ENCODE peak calls at places on chromosomes 11 and 22, in ten cellular contexts. Y is cardiac fibroblast, H is HFF-Myc, Q is choroid plexus epithelial cell, N is BJ, J is astrocyte of the spinal cord, R is gastrocnemius medialis, B is lower leg skin, X is dorsolateral prefrontal cortex, Z is mammary epithelial cell. U is an unnamed sample.
A peak's percentile ranks its signal among the peaks of the same experiment; 100 is the strongest.

GRCh38 chr11:46832511-46833214 is 13.4 kb downstream of the CKAP5 start:
- DNase-seq in Q (no peak), Y (no peak), R (no peak), X (no peak), Z (no peak), N (no peak), B (no peak), H (no peak), J (no peak), U (no peak)

GRCh38 chr11:11620966-11621880 is 582 bp downstream of the GALNT18 start:
- DNase-seq in Y (peak; percentile 13), R (peak; percentile 14), Q (peak; percentile 7), Z (peak; percentile 58), X (peak; percentile 46), J (peak; percentile 3), B (no peak), N (no peak), H (no peak), U (no peak)

GRCh38 chr11:80519591-80520258 is 1078.9 kb upstream of the TENM4 start:
- DNase-seq in J (no peak), Q (no peak), X (no peak), R (no peak), H (no peak), N (no peak), Z (peak; percentile 73), Y (no peak), B (no peak), U (no peak)

GRCh38 chr22:41994506-41994905 is 4.1 kb upstream of the WBP2NL start:
- DNase-seq in X (no peak), Z (no peak), H (no peak), J (no peak), B (peak; percentile 53), Y (no peak), Q (no peak), R (no peak), N (no peak), U (no peak)

GRCh38 chr11:70491696-70492472 is 93.6 kb downstream of the CTTN start:
- DNase-seq in Y (no peak), J (no peak), B (no peak), Z (no peak), X (no peak), R (no peak), Q (no peak), H (no peak), N (no peak), U (no peak)

GRCh38 chr11:64558065-64558745 is 32.8 kb upstream of the SLC22A12 start:
- DNase-seq in N (no peak), J (no peak), B (no peak), Z (no peak), Y (no peak), R (no peak), Q (no peak), H (no peak), X (no peak), U (no peak)

GRCh38 chr22:43992331-43992821 is 31.7 kb upstream of the PARVB start:
- DNase-seq in N (peak; percentile 41), Z (no peak), Y (peak; percentile 17), R (no peak), H (peak; percentile 4), X (no peak), B (no peak), J (peak; percentile 68), Q (no peak), U (no peak)

GRCh38 chr22:30591191-30591587 is 521 bp downstream of the PES1 start:
- DNase-seq in Y (peak; percentile 46), H (no peak), J (peak; percentile 31), N (no peak), B (no peak), Z (no peak), R (no peak), Q (peak; percentile 53), X (no peak), U (no peak)

GRCh38 chr11:1531418-1531817 is 40.7 kb downstream of the DUSP8 start:
- DNase-seq in R (peak; percentile 60), Z (peak; percentile 58), Y (no peak), B (no peak), H (no peak), Q (no peak), N (no peak), J (no peak), X (no peak), U (no peak)

GRCh38 chr11:68468217-68468828 is 7.8 kb downstream of the PPP6R3 start:
- DNase-seq in Q (no peak), B (no peak), J (no peak), X (no peak), Y (no peak), N (no peak), H (no peak), Z (no peak), R (no peak), U (no peak)

GRCh38 chr11:64103377-64103985 is 62.4 kb downstream of the MACROD1 start:
- DNase-seq in X (no peak), J (no peak), Y (no peak), N (no peak), Q (no peak), R (no peak), Z (no peak), H (no peak), B (no peak), U (no peak)

GRCh38 chr11:35177370-35177769 is 38.4 kb downstream of the CD44 start:
- DNase-seq in X (no peak), Z (no peak), B (no peak), R (no peak), J (peak; percentile 74), Y (no peak), H (no peak), N (no peak), Q (peak; percentile 87), U (no peak)

GRCh38 chr11:93820847-93821246 is 29.6 kb downstream of the VSTM5 start:
- DNase-seq in R (no peak), B (no peak), H (no peak), J (no peak), Z (no peak), X (no peak), Y (no peak), Q (no peak), N (no peak), U (no peak)

GRCh38 chr11:93820085-93820710 is 30.2 kb downstream of the VSTM5 start:
- DNase-seq in X (no peak), B (no peak), Y (no peak), H (no peak), N (no peak), Z (no peak), Q (no peak), J (no peak), R (no peak), U (no peak)

GRCh38 chr11:93821617-93822016 is 28.8 kb downstream of the VSTM5 start:
- DNase-seq in Z (no peak), N (no peak), Y (no peak), X (no peak), Q (no peak), J (no peak), B (no peak), R (no peak), H (no peak), U (no peak)

GRCh38 chr11:93823210-93823609 is 27.2 kb downstream of the VSTM5 start:
- DNase-seq in J (no peak), Z (no peak), Y (no peak), B (no peak), N (no peak), X (no peak), H (no peak), R (no peak), Q (no peak), U (no peak)

GRCh38 chr11:93822359-93822758 is 28.1 kb downstream of the VSTM5 start:
- DNase-seq in N (no peak), X (no peak), R (no peak), B (no peak), J (no peak), Y (no peak), H (no peak), Z (peak; percentile 25), Q (no peak), U (no peak)
- TF ChIP-seq CTCF in N (no peak), X (no peak), R (no peak), B (no peak), J (no peak), Y (no peak), H (no peak), Z (no peak), Q (no peak), U (no peak)

DNA sequence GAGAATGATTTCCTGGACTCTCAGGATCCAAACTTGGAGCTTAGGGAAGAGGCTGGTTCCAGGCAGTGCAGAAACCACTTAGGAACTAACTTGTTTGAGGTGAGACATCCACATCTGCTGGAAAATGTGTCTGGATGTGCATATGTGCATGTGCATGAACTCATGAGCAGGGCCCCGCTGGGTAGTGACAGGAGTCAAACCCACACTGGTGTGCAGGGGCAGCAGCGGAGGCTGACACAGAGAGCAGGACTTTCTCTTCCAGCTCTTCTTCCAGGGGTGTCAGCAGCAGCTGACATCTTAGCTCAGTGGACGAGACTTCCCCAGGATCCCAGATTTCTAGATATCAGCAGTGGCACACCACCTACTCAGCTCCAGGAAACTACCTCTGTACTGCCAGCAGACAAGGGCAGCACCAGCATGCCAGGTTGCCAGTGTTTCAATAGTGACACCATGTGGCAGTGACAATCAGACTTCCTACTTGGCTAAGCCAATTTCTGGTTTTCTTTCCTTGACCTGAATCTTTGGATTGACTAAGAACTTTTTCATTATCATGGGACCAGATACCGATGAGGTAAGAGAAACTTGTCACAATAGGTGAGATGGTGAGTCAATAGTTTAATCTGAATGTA is 227.5 kb upstream of the ZC3H12C start:
- DNase-seq in Y (no peak), R (no peak), X (peak; percentile 32), B (no peak), Z (peak; percentile 19), J (no peak), H (no peak), Q (no peak), N (no peak), U (no peak)
- TF ChIP-seq CTCF in Y (no peak), R (no peak), X (peak; percentile 12), B (no peak), Z (peak; percentile 37), J (no peak), H (no peak), Q (no peak), N (no peak), U (peak; percentile 57)

GRCh38 chr11:57336111-57336666 is 497 bp upstream of the SSRP1 start:
- DNase-seq in R (no peak), Q (no peak), H (no peak), B (no peak), Z (no peak), N (no peak), Y (no peak), J (no peak), X (no peak), U (no peak)
- TF ChIP-seq CTCF in R (no peak), Q (no peak), H (no peak), B (no peak), Z (no peak), N (no peak), Y (no peak), J (no peak), X (no peak), U (no peak)

GRCh38 chr22:25334091-25334490 is 114.7 kb downstream of the CRYBB2 start:
- DNase-seq in X (peak; percentile 50), H (peak; percentile 10), Z (peak; percentile 21), Q (peak; percentile 10), B (no peak), R (peak; percentile 22), J (no peak), Y (peak; percentile 21), N (no peak), U (peak; percentile 79)
- TF ChIP-seq CTCF in X (peak; percentile 44), H (peak; percentile 64), Z (peak; percentile 67), Q (peak; percentile 41), B (no peak), R (peak; percentile 34), J (peak; percentile 46), Y (peak; percentile 45), N (peak; percentile 35), U (peak; percentile 26)

U was measured in osteocyte.